ENCODE peak calls at places on chromosomes 3 and 15, in nine cellular contexts. Q, Z, I, K, E, L, G, F and U are unnamed samples.

GRCh38 chr3:40663296-40663695 is 138.5 kb downstream of the ZNF621 start:
- DNase-seq in Q (no peak), Z (no peak), I (no peak), K (no peak), E (no peak), L (no peak), G (no peak), F (no peak), U (no peak)

GRCh38 chr3:80767599-80767998 is 993.8 kb downstream of the GBE1 start:
- DNase-seq in Q (no peak), Z (no peak), I (no peak), K (no peak), E (no peak), L (no peak), G (no peak), F (no peak), U (no peak)

GRCh38 chr3:105885261-105885660 is 16.4 kb upstream of the CBLB start:
- DNase-seq in Q (no peak), Z (no peak), I (no peak), K (no peak), E (no peak), L (no peak), G (no peak), F (no peak), U (no peak)

GRCh38 chr3:172388412-172389078 is 59.7 kb downstream of the GHSR start:
- DNase-seq in Q (no peak), Z (no peak), I (no peak), K (no peak), E (no peak), L (no peak), G (no peak), F (no peak), U (no peak)

GRCh38 chr3:44237161-44237560 is 4.5 kb upstream of the TOPAZ1 start:
- DNase-seq in Q (no peak), Z (no peak), I (no peak), K (no peak), E (no peak), L (no peak), G (no peak), F (no peak), U (no peak)

GRCh38 chr15:34019369-34019990 is 19.5 kb downstream of the AVEN start:
- DNase-seq in Q (no peak), Z (no peak), I (no peak), K (no peak), E (no peak), L (no peak), G (no peak), F (no peak), U (no peak)

GRCh38 chr15:87498545-87498944 is 758.0 kb downstream of the NTRK3 start:
- DNase-seq in Q (no peak), Z (no peak), I (no peak), K (peak; percentile 58), E (no peak), L (no peak), G (no peak), F (no peak), U (no peak)

GRCh38 chr3:143306419-143306818 is 186.8 kb downstream of the CHST2 start:
- DNase-seq in Q (no peak), Z (no peak), I (no peak), K (no peak), E (no peak), L (no peak), G (no peak), F (no peak), U (no peak)

GRCh38 chr3:12336099-12336498 is 47.2 kb downstream of the PPARG start:
- DNase-seq in Q (no peak), Z (no peak), I (no peak), K (no peak), E (no peak), L (no peak), G (no peak), F (no peak), U (no peak)

GRCh38 chr15:62777657-62778056 is 264.9 kb upstream of the TPM1 start:
- DNase-seq in Q (no peak), Z (no peak), I (no peak), K (no peak), E (no peak), L (no peak), G (no peak), F (no peak), U (no peak)

GRCh38 chr3:46811615-46812236 is 51.5 kb downstream of the MYL3 start:
- DNase-seq in Q (no peak), Z (no peak), I (peak; percentile 47), K (no peak), E (peak; percentile 64), L (no peak), G (no peak), F (peak; percentile 14), U (no peak)
- H3K4me3 ChIP-seq in Q (no peak overlapping the region), Z (no peak overlapping the region), I (peak overlapping the region; percentile 35), K (no peak overlapping the region), E (no peak overlapping the region), L (no peak overlapping the region), G (no peak overlapping the region), F (peak overlapping the region; percentile 6), U (no peak overlapping the region)

GRCh38 chr3:155835341-155836071 is 18.7 kb downstream of the SLC33A1 start:
- DNase-seq in Q (no peak), Z (no peak), I (no peak), K (no peak), E (no peak), L (no peak), G (no peak), F (no peak), U (no peak)
- H3K4me3 ChIP-seq in Q (no peak overlapping the region), Z (no peak overlapping the region), I (no peak overlapping the region), K (no peak overlapping the region), E (no peak overlapping the region), L (no peak overlapping the region), G (no peak overlapping the region), F (no peak overlapping the region), U (no peak overlapping the region)

GRCh38 chr15:95668201-95668600 is 662.3 kb upstream of the NR2F2 start:
- DNase-seq in Q (no peak), Z (no peak), I (no peak), K (no peak), E (no peak), L (no peak), G (no peak), F (no peak), U (no peak)
- H3K4me3 ChIP-seq in Q (no peak overlapping the region), Z (no peak overlapping the region), I (no peak overlapping the region), K (no peak overlapping the region), E (no peak overlapping the region), L (no peak overlapping the region), G (no peak overlapping the region), F (no peak overlapping the region), U (no peak overlapping the region)

DNA sequence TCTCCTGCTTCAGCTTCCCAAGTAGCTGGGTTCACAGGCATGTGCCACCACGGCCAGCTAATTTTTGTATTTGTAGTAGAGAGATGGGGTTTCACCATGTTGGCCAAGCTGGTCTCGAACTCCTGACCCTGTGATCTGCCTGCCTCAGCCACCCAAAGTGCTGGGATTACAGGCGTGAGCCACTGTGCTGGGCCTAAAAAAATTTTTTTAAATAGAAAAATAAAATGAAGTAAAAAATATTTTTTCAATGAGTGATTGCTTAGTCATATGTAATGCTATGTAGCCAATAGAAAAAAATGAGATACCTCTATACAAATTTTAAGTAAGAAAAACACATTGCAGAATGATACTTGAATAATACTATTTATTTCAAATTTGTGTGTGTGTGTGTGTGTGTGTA is 27.9 kb upstream of the SLC30A4 start:
- DNase-seq in Q (no peak), Z (no peak), I (no peak), K (no peak), E (no peak), L (no peak), G (peak; percentile 11), F (no peak), U (no peak)
- H3K4me3 ChIP-seq in Q (no peak overlapping the region), Z (no peak overlapping the region), I (no peak overlapping the region), K (no peak overlapping the region), E (no peak overlapping the region), L (no peak overlapping the region), G (no peak overlapping the region), F (no peak overlapping the region), U (no peak overlapping the region)